ENCODE peak calls at places on chromosomes 16 and 17, in four cellular contexts. F is mesendoderm, U is IMR-90, M is H1. Z is an unnamed sample.

GRCh38 chr17:73429440-73430164 is 117.8 kb upstream of the CDC42EP4 start:
- DNase-seq in F (peak; percentile 76), M (peak; percentile 46), U (peak; percentile 60), Z (peak; percentile 91)

GRCh38 chr16:86498661-86499493 is 11.4 kb upstream of the FOXF1 start:
- DNase-seq in U (peak; percentile 52), F (no peak), M (no peak), Z (no peak)

GRCh38 chr17:21098934-21099687 is 27.7 kb upstream of the DHRS7B start:
- DNase-seq in M (peak; percentile 73), F (peak; percentile 97), U (peak; percentile 62), Z (peak; percentile 95)

GRCh38 chr16:89042711-89043551 is 50.7 kb upstream of the ACSF3 start:
- DNase-seq in M (no peak), F (no peak), U (no peak), Z (no peak)

GRCh38 chr17:81018044-81018802 is 16.7 kb upstream of the BAIAP2 start:
- DNase-seq in M (no peak), F (no peak), U (peak; percentile 63), Z (no peak)

GRCh38 chr16:11669380-11670146 is 1.3 kb downstream of the SNN start:
- DNase-seq in M (no peak), F (peak; percentile 54), U (peak; percentile 16), Z (no peak)

GRCh38 chr16:70428178-70428998 is 10.5 kb downstream of the ST3GAL2 start:
- DNase-seq in U (peak; percentile 97), M (no peak), F (peak; percentile 99), Z (peak; percentile 75)

GRCh38 chr16:69315486-69316311 is 4.5 kb downstream of the VPS4A start:
- DNase-seq in U (no peak), F (no peak), M (no peak), Z (no peak)

GRCh38 chr17:45821147-45821546 is 23.5 kb upstream of the SPPL2C start:
- DNase-seq in M (no peak), U (no peak), F (no peak), Z (no peak)

GRCh38 chr16:86018487-86018886 is 119.5 kb downstream of the IRF8 start:
- DNase-seq in U (peak; percentile 45), M (no peak), F (peak; percentile 73), Z (no peak)

GRCh38 chr16:14513389-14514107 is 116.5 kb downstream of the PARN start:
- DNase-seq in F (no peak), M (no peak), U (no peak), Z (no peak)

GRCh38 chr17:65121916-65122821 is 15.0 kb upstream of the RGS9 start:
- DNase-seq in F (no peak), U (no peak), M (no peak), Z (no peak)

GRCh38 chr17:50209472-50210248 is 8.2 kb upstream of the COL1A1 start:
- DNase-seq in M (no peak), F (peak; percentile 95), U (peak; percentile 100), Z (peak; percentile 95)

GRCh38 chr16:30533748-30534367 is 800 bp downstream of the ZNF747 start:
- DNase-seq in F (no peak), M (no peak), U (no peak), Z (no peak)

GRCh38 chr17:83203472-83204221 is 124.2 kb downstream of the METRNL start:
- DNase-seq in F (no peak), M (no peak), U (no peak), Z (no peak)

GRCh38 chr17:9350083-9350482 is 225.5 kb downstream of the STX8 start:
- DNase-seq in U (peak; percentile 98), M (no peak), F (no peak), Z (no peak)

GRCh38 chr16:63312343-63312742 is 1276.1 kb upstream of the CDH8 start:
- DNase-seq in F (no peak), U (no peak), M (no peak), Z (no peak)

GRCh38 chr16:12321363-12321762 is 344.8 kb downstream of the SNX29 start:
- DNase-seq in F (no peak), M (no peak), U (no peak), Z (no peak)

GRCh38 chr17:50088952-50089825 is 6.0 kb upstream of the PDK2 start:
- DNase-seq in F (no peak), M (no peak), U (no peak), Z (no peak)

GRCh38 chr16:67384778-67385510 is 8.4 kb downstream of the TPPP3 start:
- DNase-seq in U (no peak), F (no peak), M (no peak), Z (no peak)
- H3K27ac ChIP-seq in U (no peak overlapping the region), F (no peak overlapping the region), M (no peak overlapping the region), Z (no peak overlapping the region)

GRCh38 chr16:72198641-72199250 is 26.8 kb upstream of the PMFBP1 start:
- DNase-seq in U (no peak), M (no peak), F (no peak), Z (peak; percentile 46)
- H3K56ac ChIP-seq in U (no peak overlapping the region), M (no peak overlapping the region), F (no peak overlapping the region), Z (no peak overlapping the region)

GRCh38 chr16:19713697-19714096 is 4.3 kb downstream of the KNOP1 start:
- DNase-seq in F (no peak), M (no peak), U (no peak), Z (no peak)
- H4K5ac ChIP-seq in F (no peak overlapping the region), M (no peak overlapping the region), U (no peak overlapping the region), Z (no peak overlapping the region)

GRCh38 chr16:57140866-57141668 is 44.8 kb downstream of the PSME3IP1 start:
- DNase-seq in U (no peak), F (no peak), M (no peak), Z (peak; percentile 22)
- H3K27ac ChIP-seq in U (no peak overlapping the region), F (no peak overlapping the region), M (no peak overlapping the region), Z (no peak overlapping the region)

DNA sequence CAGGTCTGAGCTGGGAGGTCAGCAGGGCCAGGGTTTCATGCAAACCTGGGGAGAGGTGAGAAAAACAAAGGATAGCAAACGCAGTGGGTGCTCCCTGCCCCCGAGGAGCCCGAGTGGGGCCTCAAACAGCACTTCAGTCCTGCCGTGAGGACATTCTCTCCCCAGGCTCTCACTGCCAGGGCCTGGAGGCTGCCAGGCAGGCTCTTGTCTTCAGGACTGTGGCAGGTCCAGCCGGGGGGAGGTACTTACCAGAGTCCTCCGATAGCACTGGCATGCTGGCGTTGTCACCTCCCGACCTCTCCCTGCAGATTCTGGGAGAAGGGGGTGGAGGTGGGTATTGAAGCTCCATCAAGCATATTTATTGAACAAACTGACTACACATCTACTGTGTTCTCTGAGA is 1.3 kb downstream of the MPP3 start:
- DNase-seq in M (no peak), F (peak; percentile 11), U (no peak), Z (no peak)
- H3K56ac ChIP-seq in M (no peak overlapping the region), F (no peak overlapping the region), U (no peak overlapping the region), Z (no peak overlapping the region)

DNA sequence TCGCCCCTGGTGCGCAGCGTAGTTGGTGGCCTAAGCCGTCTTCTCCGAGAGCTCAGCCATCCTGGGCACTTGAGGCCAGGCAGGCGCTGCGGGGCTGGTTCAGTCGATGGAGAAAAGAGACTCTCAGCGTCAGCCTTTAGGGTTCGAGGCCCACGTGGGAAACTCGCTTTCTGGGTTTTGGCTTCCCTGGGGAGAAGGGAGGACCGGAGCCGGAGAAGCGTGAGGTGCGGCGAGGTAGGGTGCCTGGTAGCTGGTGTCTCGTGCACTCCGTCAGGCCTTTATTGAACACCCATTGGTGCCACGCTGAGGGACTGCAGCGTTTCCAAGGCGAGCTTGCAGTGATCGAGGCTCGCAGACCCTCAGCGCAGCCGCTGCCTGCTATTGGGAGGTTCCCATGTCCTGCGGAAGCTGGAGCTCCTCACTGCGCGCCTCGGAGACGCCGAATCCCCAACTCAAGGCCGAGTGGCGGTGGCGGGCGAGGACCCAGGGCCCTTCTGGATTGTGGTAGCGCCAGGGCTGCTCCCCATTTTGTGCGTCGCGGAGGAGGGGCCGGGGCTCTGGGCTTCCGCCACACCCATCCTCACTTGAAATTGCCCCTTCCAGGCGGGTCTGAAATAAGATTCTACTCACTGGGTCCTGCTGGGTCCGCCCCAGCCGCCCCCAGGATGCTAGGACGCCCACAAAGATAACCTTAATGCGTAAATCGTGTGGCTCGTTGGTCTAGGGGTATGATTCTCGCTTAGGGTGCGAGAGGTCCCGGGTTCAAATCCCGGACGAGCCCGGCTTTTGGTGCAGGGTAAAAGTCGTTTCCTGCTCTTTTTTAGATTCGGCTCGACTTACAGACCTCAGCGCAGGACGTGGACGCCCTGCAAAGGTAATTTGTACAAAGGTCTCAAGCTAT is 1.2 kb downstream of the OR1F1 start:
- DNase-seq in M (no peak), U (peak; percentile 59), F (peak; percentile 90), Z (peak; percentile 84)
- H4K5ac ChIP-seq in M (no peak overlapping the region), U (no peak overlapping the region), F (no peak overlapping the region), Z (no peak overlapping the region)

GRCh38 chr17:1367351-1367745 is 32.7 kb downstream of the YWHAE start:
- DNase-seq in U (peak; percentile 31), F (no peak), M (no peak), Z (no peak)
- H3K27ac ChIP-seq in U (peak overlapping the region; percentile 54), F (peak overlapping the region; percentile 45), M (no peak overlapping the region), Z (no peak overlapping the region)

GRCh38 chr17:7579839-7580630 is 597 bp downstream of the CD68 start:
- DNase-seq in U (no peak), M (no peak), F (no peak), Z (no peak)
- H3K56ac ChIP-seq in U (no peak overlapping the region), M (no peak overlapping the region), F (peak overlapping the region; percentile 46), Z (no peak overlapping the region)

DNA sequence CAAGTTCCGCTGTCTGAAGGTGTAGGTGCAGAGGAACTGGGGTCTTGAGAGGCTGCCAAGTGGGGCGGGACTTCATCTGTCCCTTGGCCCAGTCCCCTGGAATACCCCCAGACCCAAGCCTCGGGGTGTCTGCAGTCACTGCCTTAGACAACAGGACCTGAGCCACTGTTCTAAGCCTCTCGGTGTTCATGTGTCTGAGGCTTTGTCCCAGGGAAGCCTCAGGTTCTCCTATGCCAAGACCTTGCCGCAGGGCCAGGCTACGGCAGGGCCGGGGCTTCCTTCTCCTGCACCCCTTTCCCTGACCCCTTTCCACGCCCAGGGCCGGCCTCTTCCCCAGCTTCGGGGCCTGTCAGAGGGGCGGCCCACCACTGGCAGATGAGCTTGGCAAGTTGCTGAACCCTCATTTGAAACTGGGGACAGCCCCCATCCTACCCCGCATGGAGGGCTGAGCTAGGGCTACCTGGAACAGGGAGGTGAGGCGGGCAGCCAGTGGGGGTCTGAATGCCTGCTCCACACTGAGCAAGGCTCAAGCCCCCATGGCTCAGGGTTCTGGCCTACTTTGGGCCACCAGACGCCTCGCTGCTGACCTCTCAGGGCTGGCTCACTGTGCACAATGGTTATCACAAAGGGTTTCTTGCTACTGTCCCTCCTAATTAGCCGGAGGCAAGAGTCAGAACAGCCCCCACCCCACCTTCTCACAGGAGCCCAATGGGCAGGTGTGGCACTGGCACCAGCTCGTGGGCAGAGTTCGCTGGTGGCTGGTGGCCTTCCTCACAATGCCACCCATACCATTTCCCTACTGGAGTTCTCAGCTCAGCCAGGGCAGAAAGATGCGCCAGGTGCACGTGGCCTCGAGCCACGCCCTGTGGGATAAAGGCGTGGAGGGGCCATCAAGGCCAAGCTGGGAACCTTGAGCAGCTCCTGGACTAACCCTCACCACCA is 7.1 kb downstream of the LITAFD start:
- DNase-seq in U (no peak), F (no peak), M (no peak), Z (no peak)
- H4K5ac ChIP-seq in U (no peak overlapping the region), F (no peak overlapping the region), M (no peak overlapping the region), Z (no peak overlapping the region)